ENCODE peak calls at places on chromosomes 5 and 9, in eight cellular contexts. V is endothelial cell of umbilical vein, Z is gastrocnemius medialis, H is sigmoid colon, D is transverse colon, X is heart left ventricle, T is uterus, B is thyroid gland. G is an unnamed sample.

GRCh38 chr9:35801328-35802128 is 10.1 kb downstream of the NPR2 start:
- DNase-seq in V (no peak), Z (no peak), H (no peak), D (no peak), X (no peak), T (no peak), B (no peak), G (no peak)

GRCh38 chr5:160438316-160439204 is 16.9 kb downstream of the PTTG1 start:
- DNase-seq in V (peak; percentile 79), Z (no peak), H (no peak), D (peak; percentile 63), X (peak; percentile 37), T (no peak), B (peak; percentile 62), G (no peak)

GRCh38 chr5:143680672-143681259 is 131.2 kb upstream of the HMHB1 start:
- DNase-seq in V (no peak), Z (no peak), H (no peak), D (no peak), X (no peak), T (no peak), B (no peak), G (no peak)

GRCh38 chr9:114968710-114969109 is 38.3 kb upstream of the TNFSF8 start:
- DNase-seq in V (no peak), Z (no peak), H (no peak), D (no peak), X (no peak), T (no peak), B (no peak), G (no peak)

GRCh38 chr5:84881737-84882136 is 497.1 kb upstream of the EDIL3 start:
- DNase-seq in V (no peak), Z (no peak), H (no peak), D (no peak), X (no peak), T (no peak), B (no peak), G (no peak)

GRCh38 chr5:56596154-56596553 is 219.2 kb upstream of the MAP3K1 start:
- DNase-seq in V (no peak), Z (no peak), H (no peak), D (no peak), X (no peak), T (no peak), B (no peak), G (no peak)

GRCh38 chr9:30250872-30251271 is 2133.6 kb upstream of the ACO1 start:
- DNase-seq in V (no peak), Z (no peak), H (no peak), D (no peak), X (no peak), T (no peak), B (no peak), G (no peak)

GRCh38 chr5:32951878-32952277 is 240.8 kb downstream of the NPR3 start:
- DNase-seq in V (no peak), Z (no peak), H (no peak), D (no peak), X (no peak), T (no peak), B (no peak), G (no peak)

GRCh38 chr5:10550222-10550995 is 13.5 kb upstream of the ANKRD33B start:
- DNase-seq in V (no peak), Z (no peak), H (peak; percentile 34), D (no peak), X (no peak), T (no peak), B (no peak), G (no peak)

GRCh38 chr5:164394686-164395187 is 889.3 kb downstream of the MAT2B start:
- DNase-seq in V (no peak), Z (no peak), H (no peak), D (no peak), X (no peak), T (no peak), B (no peak), G (no peak)

GRCh38 chr5:169754737-169755136 is 117.7 kb downstream of the DOCK2 start:
- DNase-seq in V (no peak), Z (no peak), H (no peak), D (no peak), X (no peak), T (no peak), B (no peak), G (no peak)

GRCh38 chr5:14628346-14628745 is 36.2 kb upstream of the OTULIN start:
- DNase-seq in V (peak; percentile 48), Z (no peak), H (no peak), D (no peak), X (peak; percentile 34), T (no peak), B (peak; percentile 14), G (peak; percentile 54)

GRCh38 chr9:20319641-20320337 is 302.5 kb downstream of the MLLT3 start:
- DNase-seq in V (no peak), Z (no peak), H (no peak), D (no peak), X (no peak), T (no peak), B (peak; percentile 40), G (no peak)

GRCh38 chr5:159897786-159898393 is 18.4 kb upstream of the ADRA1B start:
- DNase-seq in V (no peak), Z (no peak), H (no peak), D (no peak), X (peak; percentile 26), T (no peak), B (peak; percentile 74), G (no peak)

GRCh38 chr9:127941062-127941925 is 3.6 kb upstream of the DPM2 start:
- DNase-seq in V (no peak), Z (no peak), H (no peak), D (no peak), X (no peak), T (no peak), B (peak; percentile 85), G (no peak)
- TF ChIP-seq POLR2A in V (no peak), Z (no peak), H (no peak), D (no peak), X (no peak), T (no peak), B (peak; percentile 63), G (no peak)

GRCh38 chr9:129322022-129322621 is 144.1 kb upstream of the IER5L start:
- DNase-seq in V (no peak), Z (no peak), H (peak; percentile 63), D (peak; percentile 6), X (peak; percentile 18), T (peak; percentile 43), B (no peak), G (no peak)
- H3K4me1 ChIP-seq in V (peaks cover 8% of the 10 kb centered on the region), Z (peaks cover 35% of the 10 kb centered on the region), H (peaks cover 43% of the 10 kb centered on the region), D (peaks cover 24% of the 10 kb centered on the region), X (peaks cover 35% of the 10 kb centered on the region), T (peaks cover 25% of the 10 kb centered on the region), B (peaks cover 26% of the 10 kb centered on the region), G (peaks cover 6% of the 10 kb centered on the region)

DNA sequence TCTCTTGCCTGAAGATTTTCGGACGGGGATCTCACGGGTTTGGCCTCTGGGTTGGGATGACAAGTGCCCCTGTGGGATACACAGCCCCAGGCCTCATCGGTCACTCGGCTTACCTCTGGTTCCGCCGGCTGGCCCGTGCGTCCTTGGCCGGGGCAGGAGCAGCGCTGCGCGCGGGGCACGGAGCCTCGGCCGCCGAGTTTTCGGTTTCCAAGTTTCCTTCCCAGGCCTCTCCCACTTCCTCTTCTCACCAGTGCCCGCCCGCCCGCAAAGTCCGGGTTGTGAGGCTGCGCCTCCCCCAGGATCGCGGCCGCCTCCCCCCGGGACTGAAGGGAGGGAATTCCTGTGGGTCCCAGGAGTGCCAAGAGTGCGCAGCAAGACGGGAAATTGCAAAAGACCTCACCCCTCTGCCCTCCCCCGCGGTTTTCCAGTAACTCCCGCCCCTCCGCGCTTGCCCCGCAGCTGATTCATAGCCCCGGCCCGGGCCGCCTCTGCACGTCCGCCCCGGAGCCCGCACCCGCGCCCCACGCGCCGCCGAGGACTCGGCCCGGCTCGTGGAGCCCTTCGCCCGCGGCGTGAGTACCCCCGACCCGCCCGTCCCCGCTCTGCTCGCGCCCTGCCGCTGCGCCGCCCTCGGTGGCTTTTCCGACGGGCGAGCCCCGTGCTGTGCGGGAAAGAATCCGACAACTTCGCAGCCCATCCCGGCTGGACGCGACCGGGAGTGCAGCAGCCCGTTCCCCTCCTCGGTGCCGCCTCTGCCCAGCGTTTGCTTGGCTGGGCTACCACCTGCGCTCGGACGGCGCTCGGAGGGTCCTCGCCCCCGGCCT is at the start of gene OSMR:
- DNase-seq in V (peak; percentile 94), Z (peak; percentile 67), H (peak; percentile 98), D (peak; percentile 77), X (peak; percentile 91), T (peak; percentile 97), B (peak; percentile 84), G (peak; percentile 95)
- TF ChIP-seq POLR2A in V (peak; percentile 76), Z (peak; percentile 77), H (no peak), D (peak; percentile 49), X (peak; percentile 53), T (peak; percentile 70), B (peak; percentile 56), G (peak; percentile 83)

DNA sequence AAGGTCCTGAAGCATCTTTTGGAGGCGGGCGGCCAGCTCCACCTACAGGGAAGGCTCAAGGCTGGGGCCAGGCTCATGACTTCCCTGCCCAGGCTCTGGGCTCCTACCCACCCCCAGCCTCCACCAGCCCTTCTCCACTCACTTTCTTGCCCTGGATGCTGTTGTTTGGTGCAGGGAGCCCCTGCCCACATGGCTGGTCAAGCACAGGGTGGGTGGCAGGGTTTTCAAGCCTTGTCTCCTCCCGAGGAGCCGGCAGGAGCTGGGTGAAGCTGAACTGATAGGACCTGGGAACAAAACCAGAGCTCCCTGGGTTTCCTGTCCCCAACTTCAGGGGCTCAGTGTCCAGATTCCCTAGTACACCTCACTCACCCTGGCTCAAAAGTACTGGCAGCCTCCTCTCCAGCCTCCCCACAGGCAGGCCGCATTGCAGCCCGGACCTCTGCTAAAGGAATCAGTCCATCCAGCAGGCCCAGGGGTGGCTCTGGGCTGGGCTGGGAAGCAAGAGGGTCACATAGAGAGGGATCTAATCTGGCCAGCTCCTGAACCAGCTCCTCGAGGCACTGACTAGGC is 6.9 kb downstream of the SHROOM1 start:
- DNase-seq in V (no peak), Z (no peak), H (no peak), D (no peak), X (no peak), T (no peak), B (no peak), G (no peak)
- H3K4me1 ChIP-seq in V (peaks cover 6% of the 10 kb centered on the region), Z (peaks cover 3% of the 10 kb centered on the region), H (peaks cover 7% of the 10 kb centered on the region), D (peaks cover 11% of the 10 kb centered on the region), X (peaks cover 8% of the 10 kb centered on the region), T (no peaks in the 10 kb centered on the region), B (peaks cover 3% of the 10 kb centered on the region), G (no peaks in the 10 kb centered on the region)

GRCh38 chr9:113463418-113464285 is at the start of gene RGS3:
- DNase-seq in V (peak; percentile 48), Z (peak; percentile 60), H (peak; percentile 84), D (peak; percentile 86), X (peak; percentile 75), T (no peak), B (peak; percentile 86), G (peak; percentile 85)
- TF ChIP-seq POLR2A in V (no peak), Z (peak; percentile 34), H (peak; percentile 64), D (peak; percentile 65), X (peak; percentile 42), T (no peak), B (peak; percentile 67), G (peak; percentile 18)

GRCh38 chr9:134332841-134333233 is 6.6 kb downstream of the RXRA start:
- DNase-seq in V (no peak), Z (no peak), H (no peak), D (no peak), X (no peak), T (no peak), B (no peak), G (no peak)
- H3K4me1 ChIP-seq in V (peaks cover 14% of the 10 kb centered on the region), Z (peaks cover 95% of the 10 kb centered on the region), H (peaks cover 97% of the 10 kb centered on the region), D (peaks cover 98% of the 10 kb centered on the region), X (peaks cover 98% of the 10 kb centered on the region), T (peaks cover 2% of the 10 kb centered on the region), B (peaks cover 89% of the 10 kb centered on the region), G (peaks cover 20% of the 10 kb centered on the region)

DNA sequence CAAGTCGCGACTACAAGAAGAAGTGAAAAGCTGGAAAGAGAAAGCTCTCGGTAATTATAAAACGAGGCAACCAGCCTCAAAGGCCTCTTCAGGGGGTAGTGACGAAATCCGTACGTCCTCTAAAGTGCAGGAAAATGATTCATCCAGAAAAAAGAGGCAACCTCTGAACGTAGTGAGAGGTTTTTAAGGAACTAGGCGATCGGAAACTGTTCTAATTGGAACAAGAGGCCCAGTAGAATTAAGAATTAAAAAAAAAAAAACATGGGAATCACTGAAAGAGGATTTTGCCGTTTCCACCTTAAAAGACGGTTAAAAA is 1.0 kb downstream of the CSNK1A1 start:
- DNase-seq in V (peak; percentile 69), Z (no peak), H (no peak), D (no peak), X (no peak), T (no peak), B (peak; percentile 25), G (no peak)
- TF ChIP-seq POLR2A in V (peak; percentile 43), Z (peak; percentile 19), H (no peak), D (no peak), X (no peak), T (no peak), B (peak; percentile 30), G (no peak)